ENCODE peak calls at places on chromosomes 4 and X, in nine cellular contexts. Y, Q, O, V, I, W, E, L and S are unnamed samples.

GRCh38 chr4:38752393-38752961 is 30.3 kb downstream of the TLR10 start:
- DNase-seq in W (no peak), Y (no peak), L (no peak), O (no peak), E (no peak), Q (no peak), I (no peak), V (no peak), S (peak)

GRCh38 chr4:5199142-5199541 is 147.9 kb downstream of the STK32B start:
- DNase-seq in L (no peak), V (no peak), W (no peak), Y (no peak), E (no peak), I (no peak), Q (no peak), O (no peak), S (no peak)

GRCh38 chr4:891747-892146 is 40.4 kb downstream of the GAK start:
- DNase-seq in V (no peak), O (no peak), Q (no peak), E (no peak), I (no peak), W (no peak), Y (peak), L (peak), S (no peak)

GRCh38 chrX:153722704-153723350 is 1.4 kb downstream of the BCAP31 start:
- DNase-seq in I (no peak), O (no peak), L (no peak), Q (no peak), Y (no peak), E (peak), W (no peak), V (no peak), S (no peak)

GRCh38 chr4:113157086-113157857 is 107.8 kb downstream of the ANK2 start:
- DNase-seq in Q (no peak), O (no peak), L (no peak), V (no peak), I (no peak), W (no peak), Y (no peak), E (no peak), S (no peak)

GRCh38 chrX:20442597-20442996 is 175.9 kb upstream of the RPS6KA3 start:
- DNase-seq in I (peak), O (peak), E (peak), L (peak), Y (no peak), Q (no peak), V (peak), W (peak), S (peak)

GRCh38 chr4:54402880-54403503 is 173.9 kb downstream of the PDGFRA start:
- DNase-seq in Y (no peak), E (no peak), Q (no peak), I (no peak), L (no peak), V (no peak), W (no peak), O (no peak), S (no peak)

GRCh38 chr4:80446664-80447063 is 111.1 kb downstream of the CFAP299 start:
- DNase-seq in L (no peak), Y (no peak), V (no peak), Q (peak), O (no peak), I (no peak), E (no peak), W (no peak), S (no peak)

GRCh38 chr4:55438314-55438713 is 42.6 kb downstream of the TMEM165 start:
- DNase-seq in Y (no peak), Q (no peak), V (no peak), L (no peak), W (no peak), O (no peak), I (no peak), E (no peak), S (no peak)

GRCh38 chr4:164009435-164009834 is 514.9 kb downstream of the TMA16 start:
- DNase-seq in E (no peak), Y (no peak), I (no peak), L (no peak), O (no peak), W (no peak), Q (no peak), V (no peak), S (no peak)

GRCh38 chr4:7867701-7868429 is 71.8 kb downstream of the AFAP1 start:
- DNase-seq in I (no peak), V (no peak), L (no peak), O (no peak), W (no peak), Y (no peak), Q (no peak), E (no peak), S (no peak)

GRCh38 chr4:155445306-155445705 is 68.5 kb upstream of the MAP9 start:
- DNase-seq in W (no peak), Q (no peak), E (no peak), O (no peak), I (no peak), Y (no peak), L (no peak), V (no peak), S (no peak)

GRCh38 chr4:67928547-67928946 is 34.7 kb downstream of the TMPRSS11A start:
- DNase-seq in Q (no peak), W (no peak), L (no peak), I (no peak), Y (no peak), O (no peak), E (no peak), V (no peak), S (no peak)

GRCh38 chrX:1483843-1484637 is 31.3 kb upstream of the ASMTL start:
- DNase-seq in E (no peak), V (no peak), O (no peak), Q (no peak), Y (no peak), W (no peak), L (no peak), I (no peak), S (peak)

GRCh38 chr4:80913381-80913780 is 117.1 kb upstream of the BMP3 start:
- DNase-seq in I (no peak), E (no peak), Y (no peak), V (no peak), Q (no peak), L (no peak), W (no peak), O (no peak), S (peak)

GRCh38 chr4:108492816-108493595 is 127.4 kb upstream of the RPL34 start:
- DNase-seq in Q (no peak), L (peak), V (no peak), I (no peak), O (no peak), E (no peak), W (peak), Y (no peak), S (no peak)

GRCh38 chr4:78984593-78984992 is 45.4 kb upstream of the PAQR3 start:
- DNase-seq in Q (no peak), V (no peak), L (no peak), O (no peak), Y (no peak), W (no peak), I (no peak), E (no peak), S (no peak)

GRCh38 chr4:118981839-118982381 is 93.3 kb downstream of the SYNPO2 start:
- DNase-seq in Q (peak), I (peak), E (peak), Y (peak), O (peak), L (peak), V (peak), W (peak), S (peak)

GRCh38 chrX:103540145-103540544 is 20.9 kb upstream of the RAB40A start:
- DNase-seq in Q (no peak), Y (no peak), O (no peak), I (no peak), E (no peak), W (no peak), L (no peak), V (no peak), S (no peak)

GRCh38 chrX:133658244-133658911 is 243.1 kb upstream of the GPC4 start:
- DNase-seq in I (no peak), W (no peak), V (no peak), Q (no peak), E (no peak), Y (no peak), L (no peak), O (no peak), S (no peak)

GRCh38 chrX:132561483-132561882 is 72.6 kb upstream of the MBNL3 start:
- DNase-seq in L (no peak), O (no peak), E (no peak), W (no peak), I (no peak), Y (no peak), V (no peak), Q (no peak), S (no peak)

GRCh38 chr4:184481544-184481943 is 7.2 kb upstream of the IRF2 start:
- DNase-seq in Y (no peak), I (no peak), Q (no peak), E (no peak), W (no peak), L (no peak), V (no peak), O (no peak), S (no peak)

GRCh38 chrX:131626681-131627296 is 82.9 kb downstream of the OR13H1 start:
- DNase-seq in I (no peak), E (no peak), W (no peak), Q (no peak), V (no peak), L (peak), Y (no peak), O (no peak), S (no peak)

GRCh38 chrX:1465261-1466231 is 12.8 kb upstream of the ASMTL start:
- DNase-seq in E (no peak), W (no peak), Y (no peak), I (no peak), Q (no peak), V (peak), L (no peak), O (no peak), S (no peak)

GRCh38 chr4:101284546-101284945 is 62.8 kb downstream of the PPP3CA start:
- DNase-seq in Q (no peak), I (no peak), W (no peak), Y (no peak), E (no peak), O (no peak), L (no peak), V (no peak), S (no peak)

GRCh38 chr4:185723619-185724150 is 88.3 kb downstream of the SORBS2 start:
- DNase-seq in V (no peak), I (no peak), W (no peak), L (no peak), E (no peak), Q (no peak), O (no peak), Y (no peak), S (no peak)

GRCh38 chr4:35559559-35560365 is 684.6 kb downstream of the ARAP2 start:
- DNase-seq in Y (no peak), O (no peak), L (no peak), Q (no peak), I (no peak), E (no peak), W (no peak), V (no peak), S (no peak)

GRCh38 chr4:185359767-185360446 is 35.8 kb downstream of the LRP2BP start:
- DNase-seq in W (no peak), E (no peak), Q (no peak), Y (no peak), O (no peak), L (no peak), I (no peak), V (no peak), S (no peak)

GRCh38 chr4:7280906-7281305 is 88.6 kb downstream of the SORCS2 start:
- DNase-seq in W (no peak), O (no peak), V (peak), I (no peak), L (no peak), Y (no peak), E (no peak), Q (peak), S (no peak)

GRCh38 chr4:37889849-37890500 is 909 bp upstream of the TBC1D1 start:
- DNase-seq in W (no peak), L (peak), V (no peak), Q (no peak), I (no peak), E (no peak), Y (no peak), O (peak), S (no peak)

GRCh38 chrX:96483642-96484160 is 200.9 kb upstream of the DIAPH2 start:
- DNase-seq in Q (no peak), I (no peak), W (no peak), O (no peak), V (no peak), L (no peak), E (no peak), Y (no peak), S (no peak)

GRCh38 chr4:161336016-161336415 is 827.8 kb downstream of the FSTL5 start:
- DNase-seq in Q (no peak), Y (no peak), E (no peak), V (no peak), W (no peak), I (no peak), O (no peak), L (no peak), S (no peak)

GRCh38 chrX:134734343-134735001 is 76.2 kb upstream of the PLAC1 start:
- DNase-seq in V (no peak), Y (no peak), O (no peak), W (no peak), I (no peak), L (no peak), E (no peak), Q (peak), S (no peak)

GRCh38 chr4:109424093-109424818 is 9.4 kb upstream of the SEC24B start:
- DNase-seq in O (no peak), Y (no peak), V (no peak), W (no peak), I (no peak), E (no peak), L (no peak), Q (no peak), S (no peak)

GRCh38 chrX:53458082-53458481 is 23.9 kb upstream of the HSD17B10 start:
- DNase-seq in W (no peak), Q (no peak), E (no peak), I (no peak), Y (no peak), L (no peak), V (no peak), O (no peak), S (no peak)

GRCh38 chrX:129323115-129323514 is 200.2 kb downstream of the SMARCA1 start:
- DNase-seq in Y (no peak), O (no peak), I (no peak), W (no peak), E (no peak), Q (no peak), V (no peak), L (no peak), S (no peak)

GRCh38 chrX:154605566-154605965 is 13.5 kb downstream of the CTAG1B start:
- DNase-seq in Q (no peak), Y (no peak), E (no peak), L (no peak), I (no peak), W (no peak), O (no peak), V (no peak), S (no peak)